ENCODE peak calls at places on chromosomes 16 and 17, in nine cellular contexts. W is fibroblast of lung, F is breast epithelium, Z is cardiac fibroblast, N is adrenal gland, B is hepatocyte, Y is GM12865, L is gastrocnemius medialis, T is LNCaP clone FGC. K is an unnamed sample.

GRCh38 chr16:30946671-30947532 is 2.0 kb upstream of the ORAI3 start:
- DNase-seq in B (no peak), W (no peak), N (no peak), Y (no peak), F (no peak), T (no peak), L (no peak), Z (no peak), K (no peak)

GRCh38 chr16:81492965-81493754 is 48.6 kb downstream of the CMIP start:
- DNase-seq in F (no peak), Y (no peak), N (no peak), L (no peak), Z (no peak), W (no peak), B (no peak), T (no peak), K (no peak)

GRCh38 chr17:61495161-61495857 is 43.1 kb downstream of the TBX4 start:
- DNase-seq in F (no peak), Y (peak; percentile 27), W (peak; percentile 38), B (no peak), T (no peak), L (no peak), Z (peak; percentile 46), N (no peak), K (peak; percentile 36)

GRCh38 chr17:15972497-15972951 is 27.0 kb downstream of the ZSWIM7 start:
- DNase-seq in Y (no peak), L (no peak), N (no peak), B (no peak), W (no peak), F (no peak), Z (no peak), T (no peak), K (no peak)

GRCh38 chr17:6913608-6914443 is 82.0 kb upstream of the ALOX12 start:
- DNase-seq in Z (peak; percentile 72), W (peak; percentile 59), N (peak; percentile 71), T (no peak), L (peak; percentile 31), Y (peak; percentile 76), F (no peak), B (peak; percentile 59), K (peak; percentile 63)

GRCh38 chr17:69473801-69474170 is 59.3 kb downstream of the MAP2K6 start:
- DNase-seq in L (no peak), W (peak; percentile 69), T (no peak), F (no peak), Z (peak; percentile 19), B (no peak), N (no peak), Y (no peak), K (peak; percentile 58)

GRCh38 chr17:61219460-61219859 is 180.2 kb upstream of the TBX2 start:
- DNase-seq in Z (peak; percentile 66), L (no peak), W (peak; percentile 82), N (no peak), Y (no peak), F (no peak), T (no peak), B (no peak), K (peak; percentile 51)

GRCh38 chr17:4369557-4370230 is 3.2 kb upstream of the UBE2G1 start:
- DNase-seq in Y (no peak), B (no peak), W (no peak), L (no peak), Z (no peak), F (no peak), N (peak; percentile 15), T (no peak), K (no peak)

GRCh38 chr16:1745900-1746692 is 25.2 kb downstream of the NME3 start:
- DNase-seq in Z (peak; percentile 84), L (no peak), T (no peak), Y (no peak), F (no peak), B (no peak), N (no peak), W (peak; percentile 50), K (peak; percentile 55)

GRCh38 chr16:74740795-74741304 is 33.8 kb downstream of the FA2H start:
- DNase-seq in Y (no peak), L (no peak), F (peak; percentile 72), N (peak; percentile 98), T (no peak), W (peak; percentile 49), Z (no peak), B (no peak), K (peak; percentile 44)

GRCh38 chr16:1535391-1536291 is 2.2 kb downstream of the TMEM204 start:
- DNase-seq in N (no peak), B (no peak), L (no peak), Z (peak; percentile 49), Y (no peak), T (no peak), F (no peak), W (peak; percentile 6), K (peak; percentile 23)

GRCh38 chr16:87968541-87968940 is 17.3 kb downstream of the BANP start:
- DNase-seq in B (no peak), Z (no peak), T (no peak), N (no peak), F (no peak), L (no peak), W (peak; percentile 58), Y (no peak), K (peak; percentile 84)

GRCh38 chr16:1543085-1543896 is 9.8 kb downstream of the TMEM204 start:
- DNase-seq in Z (peak; percentile 93), F (no peak), W (peak; percentile 37), N (peak; percentile 77), T (no peak), Y (peak; percentile 30), B (no peak), L (peak; percentile 21), K (peak; percentile 87)

DNA sequence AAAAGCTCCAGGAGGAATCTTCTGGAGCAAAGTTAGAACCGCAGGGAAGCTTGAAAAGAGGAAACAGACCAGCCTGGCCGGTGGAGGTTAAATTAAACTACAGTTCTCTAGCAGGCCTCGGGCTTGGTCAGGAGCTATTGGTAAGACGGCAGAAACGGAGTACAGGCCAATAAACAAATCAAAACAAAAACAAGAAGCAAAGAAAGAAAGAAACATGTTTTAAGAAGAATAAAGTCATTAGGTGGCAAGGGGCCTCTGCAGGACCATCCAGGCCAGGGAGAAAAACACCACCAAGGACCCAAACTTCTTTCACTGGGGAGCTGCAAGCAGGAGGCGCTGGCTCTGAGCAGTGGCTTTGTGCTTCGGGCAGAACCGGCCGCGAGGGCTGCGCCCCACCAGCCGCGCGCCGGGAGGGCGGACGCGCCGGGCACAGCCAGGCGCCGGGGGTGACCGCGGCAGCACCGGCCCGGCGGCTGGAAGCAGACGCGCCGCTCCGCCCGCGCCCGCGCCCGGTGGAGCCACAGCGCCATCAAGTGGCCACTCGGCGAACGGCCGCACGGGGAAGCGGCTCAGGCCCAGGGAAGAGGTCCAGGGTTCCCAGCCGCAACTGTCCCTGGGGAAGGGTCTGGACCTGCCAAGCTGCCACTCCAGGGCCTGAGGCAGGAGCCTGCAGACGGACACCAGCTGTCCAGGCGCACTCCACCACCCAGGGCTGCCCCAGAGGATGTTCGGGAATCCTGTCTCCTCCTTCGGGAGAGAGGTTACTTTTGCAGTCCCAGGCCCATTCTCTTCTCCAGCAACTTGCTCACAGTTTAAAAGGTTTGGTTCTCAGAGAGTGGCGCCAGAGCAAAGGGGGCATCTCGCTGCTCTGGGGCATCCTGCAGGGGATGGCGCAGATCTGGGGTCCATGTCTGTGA is 419.4 kb downstream of the SOX9 start:
- DNase-seq in W (peak; percentile 72), F (peak; percentile 75), T (no peak), B (peak; percentile 89), Y (peak; percentile 80), N (peak; percentile 48), L (peak; percentile 10), Z (peak; percentile 55), K (peak; percentile 49)
- H3K4me3 ChIP-seq in W (peak overlapping the region; percentile 32), F (peak overlapping the region; percentile 39), T (no peak overlapping the region), B (no peak overlapping the region), Y (no peak overlapping the region), N (no peak overlapping the region), L (no peak overlapping the region), Z (no peak overlapping the region), K (no peak overlapping the region)

GRCh38 chr17:8117367-8117979 is 841 bp downstream of the ALOXE3 start:
- DNase-seq in T (no peak), Z (no peak), B (peak; percentile 42), Y (no peak), W (no peak), N (no peak), F (no peak), L (no peak), K (no peak)

GRCh38 chr17:8119575-8120519 is 1.5 kb upstream of the ALOXE3 start:
- DNase-seq in Z (peak; percentile 97), N (peak; percentile 85), B (peak; percentile 91), L (peak; percentile 70), Y (peak; percentile 95), W (peak; percentile 97), T (peak; percentile 88), F (peak; percentile 77), K (peak; percentile 94)

GRCh38 chr17:8117980-8118768 is at the start of gene ALOXE3:
- DNase-seq in T (peak; percentile 30), W (peak; percentile 36), Y (no peak), F (no peak), N (peak; percentile 61), Z (peak; percentile 82), B (peak; percentile 87), L (no peak), K (peak; percentile 63)

GRCh38 chr17:8120520-8121443 is 2.5 kb upstream of the ALOXE3 start:
- DNase-seq in T (peak; percentile 87), F (no peak), Y (peak; percentile 91), Z (peak; percentile 87), B (peak; percentile 79), W (peak; percentile 81), L (no peak), N (peak; percentile 44), K (peak; percentile 79)

GRCh38 chr17:8118769-8119574 is 658 bp upstream of the ALOXE3 start:
- DNase-seq in Y (peak; percentile 88), B (peak; percentile 94), F (peak; percentile 90), L (peak; percentile 64), Z (peak; percentile 90), N (peak; percentile 92), W (peak; percentile 86), T (peak; percentile 71), K (peak; percentile 77)
- TF ChIP-seq CTCF in Y (peak; percentile 87), B (peak; percentile 94), F (peak; percentile 91), L (peak; percentile 93), Z (peak; percentile 96), N (peak; percentile 90), W (peak; percentile 79), T (peak; percentile 72), K (peak; percentile 75)

GRCh38 chr17:80359422-80360110 is 55.4 kb upstream of the ENDOV start:
- DNase-seq in Z (peak; percentile 10), Y (no peak), W (peak; percentile 19), L (no peak), N (no peak), B (no peak), T (no peak), F (peak; percentile 6), K (peak; percentile 6)
- H3K4me3 ChIP-seq in Z (no peak overlapping the region), Y (no peak overlapping the region), W (no peak overlapping the region), L (no peak overlapping the region), N (no peak overlapping the region), B (no peak overlapping the region), T (no peak overlapping the region), F (no peak overlapping the region), K (no peak overlapping the region)

GRCh38 chr17:36825956-36826350 is 111.3 kb upstream of the LHX1 start:
- DNase-seq in N (no peak), Y (no peak), L (no peak), W (no peak), T (no peak), F (no peak), B (no peak), Z (no peak), K (no peak)
- TF ChIP-seq CTCF in N (no peak), Y (no peak), L (no peak), W (no peak), T (no peak), F (no peak), B (no peak), Z (no peak), K (no peak)